ENCODE peak calls at places on chromosomes 7 and 10, in nine cellular contexts. S is neural progenitor cell; L is cardiac muscle cell; A is WTC11; E is GM18507; I is tibial artery; H is OCI-LY7; Y is hepatic stellate cell; F is stimulated activated CD4-positive, alpha-beta T cell treated with anti-CD3 and anti-CD28 coated beads, Interleukin-1b, Interleukin-23, amount 100 ng/mL, for 4 hours. M is an unnamed sample.

GRCh38 chr10:631266-631665 is 58.2 kb downstream of the DIP2C start:
- DNase-seq in S (no peak), L (no peak), A (no peak), E (no peak), I (peak), H (no peak), Y (no peak), F (no peak), M (no peak)

GRCh38 chr7:46932656-46933424 is 649.1 kb downstream of the TNS3 start:
- DNase-seq in S (no peak), L (peak), A (no peak), E (no peak), I (no peak), H (no peak), Y (peak), F (no peak), M (no peak)

GRCh38 chr10:78451592-78451991 is 417.9 kb downstream of the RPS24 start:
- DNase-seq in S (peak), L (peak), A (no peak), E (no peak), I (peak), H (no peak), Y (no peak), F (no peak), M (no peak)

GRCh38 chr7:139897422-139898085 is 68.5 kb downstream of the TBXAS1 start:
- DNase-seq in S (no peak), L (no peak), A (no peak), E (no peak), I (no peak), H (no peak), Y (no peak), F (no peak), M (no peak)

GRCh38 chr10:71850021-71850744 is 868 bp downstream of the PSAP start:
- DNase-seq in S (no peak), L (no peak), A (no peak), E (no peak), I (no peak), H (no peak), Y (no peak), F (no peak), M (no peak)

GRCh38 chr7:84364708-84365107 is 170.1 kb upstream of the SEMA3A start:
- DNase-seq in S (peak), L (peak), A (no peak), E (no peak), I (no peak), H (no peak), Y (no peak), F (no peak), M (no peak)

GRCh38 chr7:33870120-33870519 is 35.2 kb upstream of the BMPER start:
- DNase-seq in S (no peak), L (no peak), A (no peak), E (no peak), I (no peak), H (no peak), Y (no peak), F (no peak), M (no peak)

GRCh38 chr7:22356855-22357310 is at the start of gene RAPGEF5:
- DNase-seq in S (peak), L (no peak), A (peak), E (peak), I (no peak), H (peak), Y (peak), F (no peak), M (no peak)

GRCh38 chr7:82678259-82678658 is 234.7 kb upstream of the CACNA2D1 start:
- DNase-seq in S (no peak), L (no peak), A (no peak), E (no peak), I (no peak), H (no peak), Y (no peak), F (no peak), M (no peak)

GRCh38 chr10:45580371-45580770 is 92.2 kb downstream of the ZFAND4 start:
- DNase-seq in S (no peak), L (no peak), A (no peak), E (peak), I (no peak), H (peak), Y (no peak), F (no peak), M (no peak)

GRCh38 chr10:114550756-114551290 is 107.3 kb downstream of the ABLIM1 start:
- DNase-seq in S (peak), L (peak), A (no peak), E (no peak), I (no peak), H (peak), Y (no peak), F (no peak), M (peak)

GRCh38 chr7:27185708-27186449 is 847 bp upstream of the HOXA11 start:
- DNase-seq in S (no peak), L (no peak), A (no peak), E (no peak), I (peak), H (no peak), Y (no peak), F (no peak), M (no peak)

GRCh38 chr7:131219277-131220041 is 108.2 kb upstream of the MKLN1 start:
- DNase-seq in S (no peak), L (peak), A (no peak), E (no peak), I (peak), H (peak), Y (no peak), F (no peak), M (peak)

GRCh38 chr7:73341877-73342276 is 13.9 kb downstream of the FKBP6 start:
- DNase-seq in S (no peak), L (peak), A (no peak), E (no peak), I (no peak), H (no peak), Y (peak), F (no peak), M (no peak)

GRCh38 chr10:11713963-11714362 is 28.2 kb upstream of the ECHDC3 start:
- DNase-seq in S (no peak), L (no peak), A (no peak), E (no peak), I (no peak), H (no peak), Y (no peak), F (no peak), M (no peak)

GRCh38 chr10:94583164-94583563 is 37.6 kb downstream of the HELLS start:
- DNase-seq in S (no peak), L (no peak), A (no peak), E (no peak), I (no peak), H (no peak), Y (no peak), F (no peak), M (no peak)

GRCh38 chr10:84511106-84511505 is 182.7 kb downstream of the CCSER2 start:
- DNase-seq in S (no peak), L (peak), A (no peak), E (no peak), I (no peak), H (no peak), Y (no peak), F (no peak), M (no peak)

GRCh38 chr10:1024103-1024502 is 1.6 kb downstream of the IDI2 start:
- DNase-seq in S (no peak), L (no peak), A (no peak), E (no peak), I (no peak), H (no peak), Y (no peak), F (no peak), M (no peak)

GRCh38 chr10:127142831-127143230 is 53.6 kb downstream of the INSYN2A start:
- DNase-seq in S (no peak), L (no peak), A (no peak), E (no peak), I (no peak), H (no peak), Y (no peak), F (no peak), M (no peak)

GRCh38 chr10:1643161-1643910 is 94.0 kb downstream of the ADARB2 start:
- DNase-seq in S (peak), L (no peak), A (peak), E (peak), I (no peak), H (peak), Y (no peak), F (peak), M (no peak)

GRCh38 chr10:99008106-99008505 is 227.5 kb downstream of the HPSE2 start:
- DNase-seq in S (no peak), L (no peak), A (no peak), E (no peak), I (no peak), H (no peak), Y (no peak), F (no peak), M (no peak)

GRCh38 chr7:158737064-158737695 is 32.6 kb upstream of the NCAPG2 start:
- DNase-seq in S (no peak), L (no peak), A (no peak), E (no peak), I (no peak), H (no peak), Y (no peak), F (no peak), M (no peak)

GRCh38 chr7:97006146-97006950 is 995 bp downstream of the DLX6 start:
- DNase-seq in S (peak), L (peak), A (peak), E (no peak), I (no peak), H (no peak), Y (peak), F (peak), M (no peak)

GRCh38 chr10:89090760-89091455 is 100.3 kb downstream of the FAS start:
- DNase-seq in S (no peak), L (peak), A (no peak), E (no peak), I (no peak), H (no peak), Y (no peak), F (no peak), M (no peak)

GRCh38 chr7:42082144-42082543 is 154.9 kb downstream of the GLI3 start:
- DNase-seq in S (no peak), L (peak), A (no peak), E (no peak), I (no peak), H (no peak), Y (no peak), F (no peak), M (no peak)

GRCh38 chr7:100119701-100120517 is 475 bp downstream of the CNPY4 start:
- DNase-seq in S (peak), L (peak), A (peak), E (peak), I (peak), H (peak), Y (peak), F (peak), M (peak)

GRCh38 chr7:134954197-134955082 is 31.9 kb upstream of the AGBL3 start:
- DNase-seq in S (peak), L (peak), A (no peak), E (no peak), I (no peak), H (peak), Y (no peak), F (no peak), M (no peak)

GRCh38 chr10:73113543-73113942 is 3.3 kb downstream of the NUDT13 start:
- DNase-seq in S (no peak), L (peak), A (no peak), E (no peak), I (no peak), H (no peak), Y (no peak), F (no peak), M (no peak)

GRCh38 chr10:122992031-122992585 is 11.9 kb downstream of the PSTK start:
- DNase-seq in S (no peak), L (no peak), A (no peak), E (no peak), I (no peak), H (no peak), Y (no peak), F (no peak), M (no peak)

GRCh38 chr7:69110450-69111050 is 487.7 kb upstream of the AUTS2 start:
- DNase-seq in S (no peak), L (no peak), A (no peak), E (no peak), I (no peak), H (no peak), Y (no peak), F (no peak), M (no peak)

GRCh38 chr7:92075455-92076158 is 58.7 kb downstream of the CYP51A1 start:
- DNase-seq in S (no peak), L (no peak), A (no peak), E (peak), I (no peak), H (no peak), Y (no peak), F (no peak), M (no peak)

GRCh38 chr10:47025540-47026300 is 114.5 kb downstream of the PTPN20 start:
- DNase-seq in S (no peak), L (peak), A (no peak), E (no peak), I (peak), H (no peak), Y (peak), F (no peak), M (no peak)

GRCh38 chr7:46206474-46207060 is 285.5 kb upstream of the IGFBP3 start:
- DNase-seq in S (no peak), L (no peak), A (no peak), E (no peak), I (no peak), H (no peak), Y (no peak), F (no peak), M (no peak)

GRCh38 chr7:106534271-106534846 is 126.6 kb downstream of the CCDC71L start:
- DNase-seq in S (no peak), L (no peak), A (no peak), E (no peak), I (no peak), H (no peak), Y (no peak), F (no peak), M (no peak)